ENCODE peak calls at places on chromosome 7, in five cellular contexts. Q, I, H, E and J are unnamed samples.

GRCh38 chr7:518630-519428 is 817 bp downstream of the PDGFA start:
- DNase-seq in E (no peak), Q (peak; percentile 82), H (peak; percentile 93), I (peak; percentile 67), J (peak; percentile 93)

GRCh38 chr7:27129729-27130539 is 623 bp downstream of the HOXA4 start:
- DNase-seq in Q (peak; percentile 59), H (no peak), I (no peak), E (no peak), J (no peak)

GRCh38 chr7:106151459-106152312 is 39.6 kb upstream of the SYPL1 start:
- DNase-seq in H (no peak), Q (no peak), E (no peak), I (no peak), J (no peak)

GRCh38 chr7:80681272-80681885 is 42.9 kb downstream of the CD36 start:
- DNase-seq in I (no peak), E (no peak), H (no peak), Q (no peak), J (no peak)

GRCh38 chr7:151608031-151608551 is 88.4 kb upstream of the RHEB start:
- DNase-seq in E (no peak), H (no peak), Q (no peak), I (no peak), J (no peak)

GRCh38 chr7:108972009-108972408 is 402.3 kb downstream of the DNAJB9 start:
- DNase-seq in H (no peak), I (no peak), Q (no peak), E (no peak), J (no peak)

GRCh38 chr7:99928994-99929729 is at the start of gene GJC3:
- DNase-seq in Q (peak; percentile 46), H (no peak), I (peak; percentile 24), E (no peak), J (no peak)

GRCh38 chr7:90952649-90952991 is 311.6 kb upstream of the FZD1 start:
- DNase-seq in E (no peak), H (no peak), I (no peak), Q (no peak), J (no peak)

GRCh38 chr7:105887569-105888199 is 11.3 kb upstream of the ATXN7L1 start:
- DNase-seq in I (no peak), E (no peak), Q (no peak), H (no peak), J (peak; percentile 82)

GRCh38 chr7:152435384-152436278 is at the start of gene KMT2C:
- DNase-seq in H (no peak), Q (peak; percentile 70), E (no peak), I (peak; percentile 67), J (peak; percentile 86)

GRCh38 chr7:127066974-127067373 is 185.8 kb downstream of the GRM8 start:
- DNase-seq in E (no peak), I (no peak), H (no peak), Q (no peak), J (no peak)

GRCh38 chr7:90618880-90619279 is 22.8 kb downstream of the CDK14 start:
- DNase-seq in Q (no peak), E (no peak), H (no peak), I (no peak), J (no peak)

GRCh38 chr7:150959739-150960734 is 18.1 kb downstream of the KCNH2 start:
- DNase-seq in H (no peak), I (no peak), Q (no peak), E (no peak), J (no peak)

GRCh38 chr7:106893591-106893990 is 28.5 kb downstream of the PIK3CG start:
- DNase-seq in H (no peak), Q (no peak), I (no peak), E (no peak), J (no peak)

GRCh38 chr7:147547252-147547897 is 1043.2 kb upstream of the C7orf33 start:
- DNase-seq in E (no peak), Q (no peak), H (no peak), I (no peak), J (peak; percentile 47)

GRCh38 chr7:83519240-83519639 is 129.7 kb downstream of the SEMA3E start:
- DNase-seq in I (no peak), H (no peak), Q (no peak), E (no peak), J (no peak)

GRCh38 chr7:70148997-70149396 is 550.7 kb downstream of the AUTS2 start:
- DNase-seq in I (no peak), H (no peak), E (no peak), Q (no peak), J (no peak)

GRCh38 chr7:24052572-24053223 is 231.3 kb upstream of the NPY start:
- DNase-seq in E (no peak), I (no peak), Q (no peak), H (no peak), J (no peak)

GRCh38 chr7:124155400-124156022 is 122.6 kb upstream of the TMEM229A start:
- DNase-seq in E (no peak), I (no peak), H (no peak), Q (no peak), J (no peak)

GRCh38 chr7:135684134-135684533 is 21.8 kb downstream of the STMP1 start:
- DNase-seq in Q (no peak), E (no peak), I (no peak), H (no peak), J (no peak)

GRCh38 chr7:101856488-101857357 is 39.3 kb downstream of the CUX1 start:
- DNase-seq in H (peak; percentile 97), I (peak; percentile 75), E (peak; percentile 93), Q (peak; percentile 87), J (peak; percentile 93)

GRCh38 chr7:101858437-101859385 is 41.3 kb downstream of the CUX1 start:
- DNase-seq in E (no peak), I (no peak), Q (no peak), H (no peak), J (no peak)

GRCh38 chr7:101859411-101860106 is 42.1 kb downstream of the CUX1 start:
- DNase-seq in H (no peak), E (no peak), I (no peak), Q (no peak), J (no peak)

GRCh38 chr7:101854084-101854865 is 36.8 kb downstream of the CUX1 start:
- DNase-seq in E (no peak), H (no peak), I (no peak), Q (no peak), J (no peak)

GRCh38 chr7:101857358-101857794 is 40.0 kb downstream of the CUX1 start:
- DNase-seq in Q (no peak), E (no peak), I (no peak), H (no peak), J (no peak)
- H3K4me3 ChIP-seq in Q (peak overlapping the region; percentile 48), E (peak overlapping the region; percentile 34), I (no peak overlapping the region), H (peak overlapping the region; percentile 40), J (no peak overlapping the region)

DNA sequence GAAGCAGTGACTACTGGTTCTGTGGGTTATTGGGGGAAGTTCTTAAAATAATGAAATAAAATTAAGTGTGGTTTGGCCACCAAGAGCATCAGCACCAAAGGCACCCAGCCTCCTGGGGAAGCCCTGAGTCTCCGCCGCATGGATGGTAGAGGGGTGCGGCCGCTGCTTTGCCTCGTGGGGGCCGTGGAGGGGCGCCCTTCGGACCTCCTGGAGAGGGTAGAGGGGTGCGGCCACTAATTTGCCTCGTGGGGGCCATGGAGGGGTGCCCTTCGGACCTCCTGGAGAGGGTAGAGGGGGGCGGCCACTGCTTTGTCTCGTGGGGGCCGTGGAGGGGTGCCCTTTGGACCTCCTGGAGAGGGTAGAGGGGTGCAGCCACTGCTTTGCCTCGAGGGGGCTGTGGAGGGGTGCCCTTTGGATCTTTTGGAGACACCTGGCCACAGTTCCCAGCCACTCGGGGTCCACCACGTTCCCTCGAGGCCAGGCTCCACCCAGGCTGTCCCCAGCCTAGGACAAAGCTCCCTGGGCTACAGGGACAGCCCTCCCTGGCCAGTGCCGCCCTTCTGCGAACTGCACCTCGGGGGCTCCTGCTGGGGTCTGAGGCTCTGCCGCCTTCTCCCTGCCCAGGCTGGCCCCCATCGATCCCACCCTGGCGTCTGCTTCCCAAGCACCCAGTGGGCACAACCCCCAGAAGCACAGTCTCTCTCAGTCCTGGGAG is 535.1 kb downstream of the PTPRN2 start:
- DNase-seq in I (no peak), E (no peak), Q (no peak), H (no peak), J (peak; percentile 59)
- H3K9me3 ChIP-seq in I (no peaks in the 10 kb centered on the region), E (no peaks in the 10 kb centered on the region), Q (no peaks in the 10 kb centered on the region), H (no peaks in the 10 kb centered on the region), J (no peaks in the 10 kb centered on the region)

GRCh38 chr7:7943951-7944350 is 24.6 kb upstream of the GLCCI1 start:
- DNase-seq in H (no peak), E (no peak), Q (no peak), I (no peak), J (no peak)

GRCh38 chr7:7948233-7948632 is 20.4 kb upstream of the GLCCI1 start:
- DNase-seq in Q (no peak), I (no peak), E (no peak), H (no peak), J (no peak)

GRCh38 chr7:7944619-7945282 is 23.8 kb upstream of the GLCCI1 start:
- DNase-seq in E (no peak), Q (peak; percentile 31), H (no peak), I (no peak), J (no peak)

DNA sequence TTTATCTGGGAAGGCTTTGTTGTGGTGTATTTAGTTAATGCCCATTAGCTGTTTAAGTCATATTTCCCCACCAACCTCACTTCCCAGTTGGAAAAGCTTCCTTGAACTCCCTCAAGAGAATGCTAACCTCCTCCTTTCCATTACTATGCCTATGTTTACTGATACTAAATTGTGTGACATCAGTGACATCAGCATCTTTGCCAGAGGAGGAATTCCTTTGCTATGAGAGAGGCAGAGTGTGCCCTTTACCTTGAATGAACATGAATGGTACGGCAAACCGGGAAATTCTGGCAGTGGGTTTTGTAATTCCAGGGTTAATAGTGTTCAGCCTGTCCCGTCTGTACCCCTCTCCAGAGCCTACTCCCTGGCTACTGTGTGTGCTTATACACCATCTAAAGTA is 22.1 kb upstream of the GLCCI1 start:
- DNase-seq in Q (no peak), H (no peak), I (no peak), E (no peak), J (no peak)
- H3K4me3 ChIP-seq in Q (no peak overlapping the region), H (no peak overlapping the region), I (no peak overlapping the region), E (no peak overlapping the region), J (no peak overlapping the region)

GRCh38 chr7:158491094-158491493 is 96.5 kb downstream of the PTPRN2 start:
- DNase-seq in H (no peak), E (no peak), Q (no peak), I (no peak), J (no peak)

GRCh38 chr7:158489462-158490155 is 98.0 kb downstream of the PTPRN2 start:
- DNase-seq in E (no peak), H (no peak), Q (no peak), I (no peak), J (no peak)

GRCh38 chr7:158488225-158488889 is 99.3 kb downstream of the PTPRN2 start:
- DNase-seq in E (no peak), I (no peak), H (no peak), Q (no peak), J (no peak)

GRCh38 chr7:158492372-158492771 is 95.3 kb downstream of the PTPRN2 start:
- DNase-seq in H (no peak), Q (no peak), I (no peak), E (no peak), J (no peak)

DNA sequence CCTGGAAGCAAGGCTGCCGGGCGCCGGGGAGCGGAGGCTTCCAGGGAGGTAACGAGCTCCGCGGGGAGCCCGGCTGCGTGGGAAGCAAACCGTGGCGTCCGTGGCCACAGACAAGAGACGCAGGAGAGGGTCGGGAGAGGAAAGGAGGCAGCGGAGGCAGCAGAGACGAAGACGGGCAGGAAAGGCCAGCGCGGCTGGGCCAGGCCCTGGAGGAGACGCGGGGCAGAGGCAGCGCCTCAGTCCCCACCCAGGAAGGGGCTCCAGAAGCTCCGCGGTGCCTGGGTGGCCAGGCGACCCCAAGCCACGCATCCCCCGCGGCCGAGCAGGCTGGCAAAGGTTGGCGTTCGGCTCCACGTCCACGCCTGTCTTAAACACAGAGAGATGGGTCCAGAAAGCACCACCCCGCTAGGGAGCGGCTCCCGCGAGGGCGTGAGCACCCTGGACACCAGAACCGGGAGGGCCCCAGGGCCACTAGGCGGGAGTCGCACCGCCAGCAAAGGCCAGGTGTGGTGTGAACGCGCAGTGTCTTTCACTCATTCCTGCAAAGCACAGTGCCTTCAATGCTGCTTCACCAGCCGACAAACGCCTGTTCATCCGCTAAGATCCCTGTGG is 97.3 kb downstream of the PTPRN2 start:
- DNase-seq in E (no peak), H (no peak), Q (no peak), I (no peak), J (no peak)
- H3K9me3 ChIP-seq in E (no peaks in the 10 kb centered on the region), H (no peaks in the 10 kb centered on the region), Q (no peaks in the 10 kb centered on the region), I (no peaks in the 10 kb centered on the region), J (no peaks in the 10 kb centered on the region)